ENCODE peak calls at places on chromosomes 4 and X, in nine cellular contexts. B is endothelial cell, C is HL-60, G is activated B cell treated with CpG ODN at 0.5 μM for 24 hours, N is colonic mucosa, T is cardiac muscle cell, M is GM23338, Z is Calu3, J is endothelial cell of umbilical vein. P is an unnamed sample.
A peak's percentile ranks its signal among the peaks of the same experiment; 100 is the strongest.

GRCh38 chrX:7270018-7270417 is 122.1 kb upstream of the PUDP start:
- DNase-seq in B (no peak), C (no peak), G (no peak), N (no peak), T (no peak), M (no peak), Z (no peak), J (no peak), P (no peak)

GRCh38 chr4:54586343-54586953 is 71.3 kb upstream of the KIT start:
- DNase-seq in B (no peak), C (no peak), G (no peak), N (peak; percentile 58), T (no peak), M (no peak), Z (no peak), J (no peak), P (no peak)

GRCh38 chr4:71222661-71223060 is 116.2 kb upstream of the SLC4A4 start:
- DNase-seq in B (no peak), C (no peak), G (no peak), N (no peak), T (no peak), M (no peak), Z (no peak), J (no peak), P (no peak)

GRCh38 chr4:7929530-7929951 is 10.1 kb downstream of the AFAP1 start:
- DNase-seq in B (no peak), C (no peak), G (no peak), N (peak; percentile 80), T (peak; percentile 29), M (peak; percentile 74), Z (peak; percentile 68), J (no peak), P (no peak)

GRCh38 chr4:129429566-129430339 is 333.8 kb downstream of the C4orf33 start:
- DNase-seq in B (no peak), C (no peak), G (no peak), N (no peak), T (no peak), M (no peak), Z (no peak), J (no peak), P (no peak)

GRCh38 chr4:54004463-54004862 is 59.9 kb downstream of the CHIC2 start:
- DNase-seq in B (no peak), C (no peak), G (no peak), N (no peak), T (no peak), M (no peak), Z (no peak), J (no peak), P (no peak)

GRCh38 chr4:95045429-95045828 is 287.7 kb downstream of the BMPR1B start:
- DNase-seq in B (no peak), C (no peak), G (no peak), N (no peak), T (no peak), M (no peak), Z (no peak), J (no peak), P (no peak)

GRCh38 chrX:8869812-8870211 is 68.6 kb upstream of the FAM9A start:
- DNase-seq in B (no peak), C (no peak), G (no peak), N (no peak), T (no peak), M (no peak), Z (no peak), J (no peak), P (no peak)

GRCh38 chr4:106287353-106287969 is 28.5 kb downstream of the TBCK start:
- DNase-seq in B (peak; percentile 35), C (peak; percentile 35), G (no peak), N (no peak), T (no peak), M (no peak), Z (peak; percentile 51), J (peak; percentile 85), P (no peak)

GRCh38 chr4:89307446-89308160 is at the start of gene GPRIN3:
- DNase-seq in B (peak; percentile 57), C (no peak), G (peak; percentile 59), N (peak; percentile 75), T (peak; percentile 71), M (peak; percentile 76), Z (peak; percentile 48), J (peak; percentile 62), P (peak; percentile 66)

GRCh38 chrX:72020204-72020603 is 109.6 kb downstream of the NHSL2 start:
- DNase-seq in B (no peak), C (no peak), G (no peak), N (peak; percentile 19), T (no peak), M (no peak), Z (no peak), J (no peak), P (no peak)

GRCh38 chrX:72016881-72017783 is 106.5 kb downstream of the NHSL2 start:
- DNase-seq in B (no peak), C (no peak), G (no peak), N (peak; percentile 11), T (no peak), M (no peak), Z (no peak), J (no peak), P (no peak)

GRCh38 chrX:72020788-72021187 is 110.1 kb downstream of the NHSL2 start:
- DNase-seq in B (no peak), C (no peak), G (no peak), N (no peak), T (no peak), M (no peak), Z (no peak), J (no peak), P (no peak)

GRCh38 chrX:72019487-72019886 is 108.8 kb downstream of the NHSL2 start:
- DNase-seq in B (no peak), C (no peak), G (no peak), N (peak; percentile 13), T (no peak), M (no peak), Z (no peak), J (no peak), P (no peak)

DNA sequence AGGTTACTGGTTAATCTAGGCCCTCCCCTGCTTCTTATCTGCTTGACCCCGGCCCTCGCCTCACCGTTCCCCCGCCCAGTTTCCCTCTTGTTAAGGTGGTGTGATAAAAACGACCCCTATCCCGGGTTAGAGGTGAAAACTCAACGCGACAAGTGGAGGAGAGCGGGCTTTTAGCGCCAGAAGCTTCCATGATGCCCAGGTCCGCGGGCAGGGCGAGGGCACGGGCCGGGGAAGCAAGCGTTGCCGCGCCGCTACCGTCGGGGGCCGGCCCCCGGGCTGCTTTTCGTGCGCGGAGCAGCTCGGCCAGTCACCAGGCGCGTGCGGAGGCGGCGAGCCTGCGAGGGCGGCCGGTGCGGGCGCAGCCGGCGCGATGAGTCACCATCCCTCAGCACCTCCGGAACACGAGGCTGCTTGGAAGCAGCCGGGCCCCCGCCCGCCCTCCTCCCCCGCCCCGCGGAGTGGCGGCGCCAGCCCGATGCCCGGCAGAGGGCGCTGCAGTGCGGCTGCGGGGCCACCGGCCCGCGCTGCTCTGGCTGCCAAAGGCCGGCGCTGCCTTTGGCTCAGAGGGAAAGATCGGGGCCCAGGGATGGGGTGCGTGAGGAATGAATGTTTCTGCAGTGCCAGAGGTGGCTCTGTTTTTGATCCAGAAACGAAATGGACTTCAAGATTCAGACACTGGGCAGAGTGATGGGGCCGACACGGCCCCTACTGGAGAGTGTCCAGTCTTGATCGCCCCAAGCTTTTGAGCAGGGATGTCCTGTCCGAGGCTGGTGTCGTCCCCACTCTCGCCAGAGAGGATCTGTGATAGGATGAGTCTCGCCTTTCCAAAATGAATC is 107.8 kb downstream of the NHSL2 start:
- DNase-seq in B (peak; percentile 85), C (peak; percentile 68), G (peak; percentile 65), N (peak; percentile 65), T (peak; percentile 82), M (peak; percentile 80), Z (peak; percentile 87), J (peak; percentile 90), P (peak; percentile 83)
- TF ChIP-seq CTCF in B (peak; percentile 77), C (peak; percentile 14), G (no peak), N (peak; percentile 57), T (peak; percentile 40), M (peak; percentile 50), Z (peak; percentile 59), J (peak; percentile 39), P (peak; percentile 71)

DNA sequence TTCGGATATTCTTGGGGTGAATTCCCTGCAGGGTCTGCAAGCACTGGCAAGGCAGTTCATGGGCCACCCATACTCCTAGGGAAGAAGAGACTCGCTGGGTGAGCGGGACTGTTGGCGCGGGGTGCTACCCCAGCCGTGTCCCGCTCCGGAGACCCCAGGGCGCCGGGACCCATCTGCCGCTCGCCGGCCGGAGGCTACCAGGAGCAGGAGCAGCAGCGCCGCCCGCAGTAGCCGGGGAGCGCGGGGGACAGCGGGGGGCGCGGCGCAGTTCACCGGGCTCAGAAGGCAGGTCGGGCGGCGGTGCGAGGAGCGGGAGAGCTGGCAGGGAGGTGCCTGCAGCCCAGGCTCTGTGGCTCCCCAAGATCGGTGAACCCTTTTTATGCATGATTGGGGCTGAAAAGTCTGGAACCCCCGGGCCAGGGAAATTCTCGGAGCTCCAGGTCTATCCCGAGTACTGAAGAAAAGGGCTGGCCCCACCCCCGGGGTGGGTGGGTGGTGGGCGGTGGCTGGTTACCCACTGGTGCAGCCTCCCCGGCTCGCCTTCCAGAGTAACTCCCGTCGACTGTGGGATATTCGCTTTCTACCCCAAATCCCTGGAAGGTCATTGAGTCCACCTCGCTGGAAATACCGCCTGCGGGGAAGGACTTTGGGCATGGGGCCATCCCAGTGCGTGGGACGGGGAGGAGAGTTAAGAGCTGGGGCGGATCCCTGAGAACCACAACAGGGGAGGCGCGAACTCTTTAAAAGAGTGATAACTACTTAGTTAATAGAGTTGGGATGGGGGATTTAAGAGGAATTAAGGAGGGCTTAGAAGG is 37.6 kb downstream of the PF4 start:
- DNase-seq in B (peak; percentile 38), C (no peak), G (no peak), N (peak; percentile 57), T (peak; percentile 54), M (peak; percentile 69), Z (peak; percentile 45), J (peak; percentile 24), P (no peak)
- TF ChIP-seq CTCF in B (no peak), C (no peak), G (no peak), N (no peak), T (peak; percentile 32), M (no peak), Z (no peak), J (no peak), P (no peak)

DNA sequence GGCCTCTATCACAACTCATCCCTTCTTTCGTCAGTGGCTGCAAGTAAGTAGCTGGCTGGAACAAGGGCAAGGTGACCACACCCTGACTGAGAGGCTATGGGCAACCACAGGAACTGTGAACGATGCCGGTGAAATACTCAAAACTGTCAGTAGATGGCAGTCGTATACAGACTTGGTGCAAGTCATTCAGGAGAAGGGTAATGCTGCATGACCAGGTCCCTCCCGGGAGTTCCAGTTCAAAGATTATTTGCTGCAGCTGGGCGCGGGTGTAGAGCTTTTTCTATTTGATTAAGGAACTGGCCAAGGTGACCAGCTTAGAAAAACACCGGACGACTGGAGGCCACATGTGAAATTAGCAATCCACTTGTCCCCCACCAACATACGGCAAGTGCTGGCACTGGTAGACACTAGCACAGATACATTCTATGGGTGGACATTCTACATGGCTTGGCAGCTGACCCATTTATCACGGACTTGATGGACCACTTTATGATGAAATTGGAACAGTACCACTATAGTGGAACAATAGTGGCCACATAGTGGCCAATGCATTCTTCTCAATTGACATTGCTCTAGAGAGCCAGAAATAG is 726.6 kb downstream of the TRAM1L1 start:
- DNase-seq in B (peak; percentile 73), C (peak; percentile 63), G (no peak), N (peak; percentile 69), T (peak; percentile 65), M (peak; percentile 90), Z (peak; percentile 72), J (peak; percentile 73), P (no peak)
- TF ChIP-seq CTCF in B (peak; percentile 61), C (peak; percentile 68), G (no peak), N (peak; percentile 50), T (peak; percentile 56), M (peak; percentile 66), Z (peak; percentile 29), J (peak; percentile 62), P (peak; percentile 69)

GRCh38 chr4:155497306-155497705 is 120.5 kb upstream of the MAP9 start:
- DNase-seq in B (no peak), C (no peak), G (no peak), N (no peak), T (no peak), M (peak; percentile 47), Z (no peak), J (no peak), P (no peak)
- TF ChIP-seq CTCF in B (no peak), C (no peak), G (no peak), N (no peak), T (peak; percentile 8), M (peak; percentile 39), Z (no peak), J (no peak), P (no peak)

P was measured in CD14-positive monocyte.